ENCODE peak calls at places on chromosome 7, in nine cellular contexts. One of them, this sample, is unnamed.

GRCh38 chr7:1926908-1927306 is 256.8 kb downstream of the ELFN1 start:
- DNase-seq in NCI-H1048: no peak
- DNase-seq in activated CD8-positive, alpha-beta memory T cell treated with anti-CD3 and anti-CD28 coated beads for 48 hours: no peak
- DNase-seq in substantia nigra: no peak
- DNase-seq in breast epithelium: no peak
- DNase-seq in glomerular endothelial cell: no peak
- DNase-seq in brain microvascular endothelial cell: no peak
- DNase-seq in activated T-cell treated with anti-CD3 and anti-CD28 coated beads, Interleukin-2, amount 50 U/mL, for 72 hours: no peak
- DNase-seq in fibroblast of pulmonary artery: no peak
- DNase-seq in this sample: no peak

GRCh38 chr7:21611129-21611528 is 68.3 kb downstream of the DNAH11 start:
- DNase-seq in glomerular endothelial cell: no peak
- DNase-seq in brain microvascular endothelial cell: no peak
- DNase-seq in activated T-cell treated with anti-CD3 and anti-CD28 coated beads, Interleukin-2, amount 50 U/mL, for 72 hours: no peak
- DNase-seq in activated CD8-positive, alpha-beta memory T cell treated with anti-CD3 and anti-CD28 coated beads for 48 hours: no peak
- DNase-seq in NCI-H1048: no peak
- DNase-seq in breast epithelium: no peak
- DNase-seq in fibroblast of pulmonary artery: no peak
- DNase-seq in substantia nigra: no peak
- DNase-seq in this sample: no peak

GRCh38 chr7:136114966-136115762 is 138.0 kb upstream of the MTPN start:
- DNase-seq in activated CD8-positive, alpha-beta memory T cell treated with anti-CD3 and anti-CD28 coated beads for 48 hours: no peak
- DNase-seq in substantia nigra: no peak
- DNase-seq in glomerular endothelial cell: peak
- DNase-seq in NCI-H1048: no peak
- DNase-seq in fibroblast of pulmonary artery: peak
- DNase-seq in breast epithelium: no peak
- DNase-seq in activated T-cell treated with anti-CD3 and anti-CD28 coated beads, Interleukin-2, amount 50 U/mL, for 72 hours: peak
- DNase-seq in brain microvascular endothelial cell: peak
- DNase-seq in this sample: no peak

GRCh38 chr7:54802841-54803240 is 43.8 kb upstream of the SEC61G start:
- DNase-seq in activated T-cell treated with anti-CD3 and anti-CD28 coated beads, Interleukin-2, amount 50 U/mL, for 72 hours: peak
- DNase-seq in fibroblast of pulmonary artery: peak
- DNase-seq in substantia nigra: no peak
- DNase-seq in activated CD8-positive, alpha-beta memory T cell treated with anti-CD3 and anti-CD28 coated beads for 48 hours: no peak
- DNase-seq in glomerular endothelial cell: no peak
- DNase-seq in brain microvascular endothelial cell: peak
- DNase-seq in breast epithelium: no peak
- DNase-seq in NCI-H1048: no peak
- DNase-seq in this sample: no peak

GRCh38 chr7:134996097-134996550 is 9.8 kb downstream of the AGBL3 start:
- DNase-seq in NCI-H1048: no peak
- DNase-seq in substantia nigra: no peak
- DNase-seq in breast epithelium: no peak
- DNase-seq in fibroblast of pulmonary artery: peak
- DNase-seq in brain microvascular endothelial cell: no peak
- DNase-seq in glomerular endothelial cell: no peak
- DNase-seq in activated T-cell treated with anti-CD3 and anti-CD28 coated beads, Interleukin-2, amount 50 U/mL, for 72 hours: no peak
- DNase-seq in activated CD8-positive, alpha-beta memory T cell treated with anti-CD3 and anti-CD28 coated beads for 48 hours: no peak
- DNase-seq in this sample: no peak

GRCh38 chr7:22559829-22560489 is 60.0 kb upstream of the STEAP1B start:
- DNase-seq in brain microvascular endothelial cell: peak
- DNase-seq in breast epithelium: peak
- DNase-seq in NCI-H1048: no peak
- DNase-seq in fibroblast of pulmonary artery: peak
- DNase-seq in substantia nigra: peak
- DNase-seq in activated CD8-positive, alpha-beta memory T cell treated with anti-CD3 and anti-CD28 coated beads for 48 hours: no peak
- DNase-seq in activated T-cell treated with anti-CD3 and anti-CD28 coated beads, Interleukin-2, amount 50 U/mL, for 72 hours: peak
- DNase-seq in glomerular endothelial cell: no peak
- DNase-seq in this sample: no peak

GRCh38 chr7:17689361-17689760 is 250.9 kb downstream of the SNX13 start:
- DNase-seq in NCI-H1048: no peak
- DNase-seq in glomerular endothelial cell: no peak
- DNase-seq in substantia nigra: no peak
- DNase-seq in activated T-cell treated with anti-CD3 and anti-CD28 coated beads, Interleukin-2, amount 50 U/mL, for 72 hours: no peak
- DNase-seq in activated CD8-positive, alpha-beta memory T cell treated with anti-CD3 and anti-CD28 coated beads for 48 hours: no peak
- DNase-seq in breast epithelium: no peak
- DNase-seq in brain microvascular endothelial cell: no peak
- DNase-seq in fibroblast of pulmonary artery: no peak
- DNase-seq in this sample: no peak

GRCh38 chr7:35848728-35849127 is 47.9 kb downstream of the SEPTIN7 start:
- DNase-seq in brain microvascular endothelial cell: no peak
- DNase-seq in activated CD8-positive, alpha-beta memory T cell treated with anti-CD3 and anti-CD28 coated beads for 48 hours: no peak
- DNase-seq in glomerular endothelial cell: no peak
- DNase-seq in fibroblast of pulmonary artery: no peak
- DNase-seq in breast epithelium: no peak
- DNase-seq in substantia nigra: no peak
- DNase-seq in NCI-H1048: peak
- DNase-seq in activated T-cell treated with anti-CD3 and anti-CD28 coated beads, Interleukin-2, amount 50 U/mL, for 72 hours: no peak
- DNase-seq in this sample: no peak

GRCh38 chr7:44293561-44294324 is 31.7 kb downstream of the CAMK2B start:
- DNase-seq in breast epithelium: no peak
- DNase-seq in activated CD8-positive, alpha-beta memory T cell treated with anti-CD3 and anti-CD28 coated beads for 48 hours: no peak
- DNase-seq in brain microvascular endothelial cell: no peak
- DNase-seq in NCI-H1048: no peak
- DNase-seq in fibroblast of pulmonary artery: no peak
- DNase-seq in substantia nigra: no peak
- DNase-seq in glomerular endothelial cell: no peak
- DNase-seq in activated T-cell treated with anti-CD3 and anti-CD28 coated beads, Interleukin-2, amount 50 U/mL, for 72 hours: no peak
- DNase-seq in this sample: no peak

GRCh38 chr7:73680501-73680900 is 2.8 kb downstream of the DNAJC30 start:
- DNase-seq in activated CD8-positive, alpha-beta memory T cell treated with anti-CD3 and anti-CD28 coated beads for 48 hours: no peak
- DNase-seq in activated T-cell treated with anti-CD3 and anti-CD28 coated beads, Interleukin-2, amount 50 U/mL, for 72 hours: no peak
- DNase-seq in NCI-H1048: no peak
- DNase-seq in glomerular endothelial cell: no peak
- DNase-seq in substantia nigra: no peak
- DNase-seq in brain microvascular endothelial cell: no peak
- DNase-seq in fibroblast of pulmonary artery: no peak
- DNase-seq in breast epithelium: no peak
- DNase-seq in this sample: no peak

GRCh38 chr7:29866490-29866930 is 60.2 kb downstream of the WIPF3 start:
- DNase-seq in breast epithelium: no peak
- DNase-seq in glomerular endothelial cell: no peak
- DNase-seq in fibroblast of pulmonary artery: peak
- DNase-seq in substantia nigra: peak
- DNase-seq in brain microvascular endothelial cell: peak
- DNase-seq in activated CD8-positive, alpha-beta memory T cell treated with anti-CD3 and anti-CD28 coated beads for 48 hours: no peak
- DNase-seq in NCI-H1048: no peak
- DNase-seq in activated T-cell treated with anti-CD3 and anti-CD28 coated beads, Interleukin-2, amount 50 U/mL, for 72 hours: no peak
- DNase-seq in this sample: no peak

GRCh38 chr7:104267701-104268368 is 60.0 kb upstream of the ORC5 start:
- DNase-seq in activated CD8-positive, alpha-beta memory T cell treated with anti-CD3 and anti-CD28 coated beads for 48 hours: no peak
- DNase-seq in brain microvascular endothelial cell: peak
- DNase-seq in NCI-H1048: no peak
- DNase-seq in activated T-cell treated with anti-CD3 and anti-CD28 coated beads, Interleukin-2, amount 50 U/mL, for 72 hours: no peak
- DNase-seq in glomerular endothelial cell: no peak
- DNase-seq in substantia nigra: no peak
- DNase-seq in breast epithelium: no peak
- DNase-seq in fibroblast of pulmonary artery: peak
- DNase-seq in this sample: no peak

GRCh38 chr7:130959743-130960207 is 225.8 kb upstream of the KLF14 start:
- DNase-seq in NCI-H1048: no peak
- DNase-seq in activated T-cell treated with anti-CD3 and anti-CD28 coated beads, Interleukin-2, amount 50 U/mL, for 72 hours: peak
- DNase-seq in breast epithelium: no peak
- DNase-seq in fibroblast of pulmonary artery: peak
- DNase-seq in brain microvascular endothelial cell: peak
- DNase-seq in glomerular endothelial cell: no peak
- DNase-seq in substantia nigra: no peak
- DNase-seq in activated CD8-positive, alpha-beta memory T cell treated with anti-CD3 and anti-CD28 coated beads for 48 hours: no peak
- DNase-seq in this sample: no peak

GRCh38 chr7:125118444-125118843 is 188.8 kb upstream of the POT1 start:
- DNase-seq in breast epithelium: no peak
- DNase-seq in activated T-cell treated with anti-CD3 and anti-CD28 coated beads, Interleukin-2, amount 50 U/mL, for 72 hours: no peak
- DNase-seq in brain microvascular endothelial cell: no peak
- DNase-seq in substantia nigra: no peak
- DNase-seq in activated CD8-positive, alpha-beta memory T cell treated with anti-CD3 and anti-CD28 coated beads for 48 hours: no peak
- DNase-seq in glomerular endothelial cell: no peak
- DNase-seq in NCI-H1048: no peak
- DNase-seq in fibroblast of pulmonary artery: no peak
- DNase-seq in this sample: no peak

GRCh38 chr7:82163586-82163985 is 280.0 kb downstream of the CACNA2D1 start:
- DNase-seq in activated T-cell treated with anti-CD3 and anti-CD28 coated beads, Interleukin-2, amount 50 U/mL, for 72 hours: no peak
- DNase-seq in brain microvascular endothelial cell: no peak
- DNase-seq in glomerular endothelial cell: no peak
- DNase-seq in NCI-H1048: no peak
- DNase-seq in substantia nigra: no peak
- DNase-seq in fibroblast of pulmonary artery: no peak
- DNase-seq in breast epithelium: no peak
- DNase-seq in activated CD8-positive, alpha-beta memory T cell treated with anti-CD3 and anti-CD28 coated beads for 48 hours: no peak
- DNase-seq in this sample: no peak

GRCh38 chr7:142123184-142123583 is 11.7 kb downstream of the MGAM2 start:
- DNase-seq in fibroblast of pulmonary artery: no peak
- DNase-seq in activated CD8-positive, alpha-beta memory T cell treated with anti-CD3 and anti-CD28 coated beads for 48 hours: no peak
- DNase-seq in NCI-H1048: no peak
- DNase-seq in substantia nigra: no peak
- DNase-seq in breast epithelium: no peak
- DNase-seq in glomerular endothelial cell: no peak
- DNase-seq in activated T-cell treated with anti-CD3 and anti-CD28 coated beads, Interleukin-2, amount 50 U/mL, for 72 hours: no peak
- DNase-seq in brain microvascular endothelial cell: no peak
- DNase-seq in this sample: no peak

GRCh38 chr7:158740657-158741293 is 36.2 kb upstream of the NCAPG2 start:
- DNase-seq in fibroblast of pulmonary artery: peak
- DNase-seq in activated CD8-positive, alpha-beta memory T cell treated with anti-CD3 and anti-CD28 coated beads for 48 hours: no peak
- DNase-seq in activated T-cell treated with anti-CD3 and anti-CD28 coated beads, Interleukin-2, amount 50 U/mL, for 72 hours: no peak
- DNase-seq in substantia nigra: peak
- DNase-seq in breast epithelium: no peak
- DNase-seq in brain microvascular endothelial cell: peak
- DNase-seq in glomerular endothelial cell: peak
- DNase-seq in NCI-H1048: no peak
- DNase-seq in this sample: no peak

GRCh38 chr7:156131881-156132280 is 319.6 kb upstream of the SHH start:
- DNase-seq in NCI-H1048: no peak
- DNase-seq in glomerular endothelial cell: no peak
- DNase-seq in activated T-cell treated with anti-CD3 and anti-CD28 coated beads, Interleukin-2, amount 50 U/mL, for 72 hours: no peak
- DNase-seq in breast epithelium: no peak
- DNase-seq in substantia nigra: no peak
- DNase-seq in fibroblast of pulmonary artery: no peak
- DNase-seq in brain microvascular endothelial cell: no peak
- DNase-seq in activated CD8-positive, alpha-beta memory T cell treated with anti-CD3 and anti-CD28 coated beads for 48 hours: no peak
- DNase-seq in this sample: no peak

GRCh38 chr7:93985101-93985500 is 19.1 kb downstream of the BET1 start:
- DNase-seq in brain microvascular endothelial cell: no peak
- DNase-seq in breast epithelium: no peak
- DNase-seq in activated T-cell treated with anti-CD3 and anti-CD28 coated beads, Interleukin-2, amount 50 U/mL, for 72 hours: no peak
- DNase-seq in substantia nigra: no peak
- DNase-seq in NCI-H1048: no peak
- DNase-seq in glomerular endothelial cell: no peak
- DNase-seq in fibroblast of pulmonary artery: no peak
- DNase-seq in activated CD8-positive, alpha-beta memory T cell treated with anti-CD3 and anti-CD28 coated beads for 48 hours: no peak
- DNase-seq in this sample: no peak

GRCh38 chr7:2044311-2044882 is 188.3 kb downstream of the MAD1L1 start:
- DNase-seq in brain microvascular endothelial cell: no peak
- DNase-seq in fibroblast of pulmonary artery: no peak
- DNase-seq in glomerular endothelial cell: no peak
- DNase-seq in substantia nigra: no peak
- DNase-seq in activated T-cell treated with anti-CD3 and anti-CD28 coated beads, Interleukin-2, amount 50 U/mL, for 72 hours: no peak
- DNase-seq in activated CD8-positive, alpha-beta memory T cell treated with anti-CD3 and anti-CD28 coated beads for 48 hours: no peak
- DNase-seq in breast epithelium: no peak
- DNase-seq in NCI-H1048: no peak
- DNase-seq in this sample: no peak

GRCh38 chr7:155809947-155810606 is 2.2 kb downstream of the SHH start:
- DNase-seq in activated T-cell treated with anti-CD3 and anti-CD28 coated beads, Interleukin-2, amount 50 U/mL, for 72 hours: no peak
- DNase-seq in substantia nigra: no peak
- DNase-seq in brain microvascular endothelial cell: no peak
- DNase-seq in NCI-H1048: no peak
- DNase-seq in breast epithelium: no peak
- DNase-seq in glomerular endothelial cell: no peak
- DNase-seq in fibroblast of pulmonary artery: no peak
- DNase-seq in activated CD8-positive, alpha-beta memory T cell treated with anti-CD3 and anti-CD28 coated beads for 48 hours: no peak
- DNase-seq in this sample: no peak

GRCh38 chr7:25553580-25554274 is 325.4 kb upstream of the NPVF start:
- DNase-seq in NCI-H1048: no peak
- DNase-seq in brain microvascular endothelial cell: no peak
- DNase-seq in glomerular endothelial cell: no peak
- DNase-seq in activated CD8-positive, alpha-beta memory T cell treated with anti-CD3 and anti-CD28 coated beads for 48 hours: no peak
- DNase-seq in fibroblast of pulmonary artery: no peak
- DNase-seq in substantia nigra: no peak
- DNase-seq in activated T-cell treated with anti-CD3 and anti-CD28 coated beads, Interleukin-2, amount 50 U/mL, for 72 hours: no peak
- DNase-seq in breast epithelium: no peak
- DNase-seq in this sample: no peak

GRCh38 chr7:50644114-50644513 is 78.9 kb upstream of the DDC start:
- DNase-seq in activated CD8-positive, alpha-beta memory T cell treated with anti-CD3 and anti-CD28 coated beads for 48 hours: no peak
- DNase-seq in brain microvascular endothelial cell: no peak
- DNase-seq in fibroblast of pulmonary artery: no peak
- DNase-seq in breast epithelium: no peak
- DNase-seq in activated T-cell treated with anti-CD3 and anti-CD28 coated beads, Interleukin-2, amount 50 U/mL, for 72 hours: no peak
- DNase-seq in substantia nigra: no peak
- DNase-seq in glomerular endothelial cell: no peak
- DNase-seq in NCI-H1048: no peak
- DNase-seq in this sample: no peak

GRCh38 chr7:90769036-90769435 is 172.9 kb downstream of the CDK14 start:
- DNase-seq in glomerular endothelial cell: no peak
- DNase-seq in activated T-cell treated with anti-CD3 and anti-CD28 coated beads, Interleukin-2, amount 50 U/mL, for 72 hours: no peak
- DNase-seq in fibroblast of pulmonary artery: no peak
- DNase-seq in substantia nigra: no peak
- DNase-seq in breast epithelium: no peak
- DNase-seq in NCI-H1048: no peak
- DNase-seq in brain microvascular endothelial cell: no peak
- DNase-seq in activated CD8-positive, alpha-beta memory T cell treated with anti-CD3 and anti-CD28 coated beads for 48 hours: no peak
- DNase-seq in this sample: no peak

GRCh38 chr7:138666385-138666784 is 34.8 kb downstream of the SVOPL start:
- DNase-seq in brain microvascular endothelial cell: peak
- DNase-seq in glomerular endothelial cell: no peak
- DNase-seq in substantia nigra: no peak
- DNase-seq in NCI-H1048: no peak
- DNase-seq in fibroblast of pulmonary artery: peak
- DNase-seq in activated T-cell treated with anti-CD3 and anti-CD28 coated beads, Interleukin-2, amount 50 U/mL, for 72 hours: no peak
- DNase-seq in activated CD8-positive, alpha-beta memory T cell treated with anti-CD3 and anti-CD28 coated beads for 48 hours: no peak
- DNase-seq in breast epithelium: no peak
- DNase-seq in this sample: no peak

GRCh38 chr7:2138146-2138765 is 94.5 kb downstream of the MAD1L1 start:
- DNase-seq in activated CD8-positive, alpha-beta memory T cell treated with anti-CD3 and anti-CD28 coated beads for 48 hours: peak
- DNase-seq in NCI-H1048: no peak
- DNase-seq in fibroblast of pulmonary artery: no peak
- DNase-seq in glomerular endothelial cell: no peak
- DNase-seq in substantia nigra: no peak
- DNase-seq in activated T-cell treated with anti-CD3 and anti-CD28 coated beads, Interleukin-2, amount 50 U/mL, for 72 hours: peak
- DNase-seq in breast epithelium: no peak
- DNase-seq in brain microvascular endothelial cell: no peak
- DNase-seq in this sample: no peak